ENCODE peak calls at places on chromosomes 1 and 21, in eight cellular contexts. I is GM10248, C is neural crest cell, Y is heart left ventricle, X is AG09309, W is cardiac fibroblast, E is ovary, A is GM23338. M is an unnamed sample.
A peak's percentile ranks its signal among the peaks of the same experiment; 100 is the strongest.

GRCh38 chr1:33454646-33455282 is 17.7 kb upstream of the ZSCAN20 start:
- DNase-seq in E (no peak), Y (no peak), W (no peak), A (no peak), I (no peak), C (no peak), X (no peak), M (peak; percentile 68)

GRCh38 chr21:31557956-31558838 is 101.3 kb upstream of the SOD1 start:
- DNase-seq in X (no peak), I (no peak), A (peak; percentile 57), C (peak; percentile 55), Y (no peak), E (no peak), W (peak; percentile 12), M (peak; percentile 28)

GRCh38 chr1:165635823-165636222 is 4.8 kb downstream of the MGST3 start:
- DNase-seq in A (no peak), W (no peak), Y (no peak), I (no peak), C (no peak), X (no peak), E (no peak), M (no peak)

GRCh38 chr1:245512181-245512888 is 357.6 kb downstream of the KIF26B start:
- DNase-seq in I (no peak), X (no peak), E (no peak), Y (no peak), C (no peak), A (no peak), W (peak; percentile 27), M (no peak)

GRCh38 chr1:234842726-234843641 is 233.0 kb upstream of the IRF2BP2 start:
- DNase-seq in Y (peak; percentile 86), C (no peak), X (no peak), W (peak; percentile 42), E (no peak), A (no peak), I (peak; percentile 74), M (no peak)

GRCh38 chr1:3850857-3851256 is 6.2 kb downstream of the CEP104 start:
- DNase-seq in X (no peak), I (no peak), W (no peak), Y (no peak), C (no peak), E (no peak), A (no peak), M (no peak)

GRCh38 chr1:227390525-227390924 is 72.2 kb upstream of the CDC42BPA start:
- DNase-seq in E (no peak), I (no peak), A (no peak), W (peak; percentile 20), C (no peak), X (no peak), Y (no peak), M (no peak)

GRCh38 chr1:81679972-81680371 is 120.8 kb upstream of the ADGRL2 start:
- DNase-seq in Y (peak; percentile 34), I (no peak), X (no peak), C (peak; percentile 8), W (peak; percentile 85), E (no peak), A (peak; percentile 4), M (no peak)

GRCh38 chr21:26966978-26967913 is at the start of gene ADAMTS5:
- DNase-seq in Y (peak; percentile 61), C (peak; percentile 37), W (peak; percentile 56), X (peak; percentile 43), A (peak; percentile 74), E (peak; percentile 75), I (peak; percentile 10), M (peak; percentile 66)

GRCh38 chr1:202592141-202592540 is 118.1 kb downstream of the SYT2 start:
- DNase-seq in E (no peak), I (no peak), W (no peak), Y (peak; percentile 28), A (no peak), C (no peak), X (no peak), M (no peak)

GRCh38 chr1:54609301-54609921 is 13.9 kb downstream of the FAM151A start:
- DNase-seq in E (no peak), A (no peak), C (no peak), Y (no peak), I (no peak), X (no peak), W (no peak), M (no peak)

GRCh38 chr1:24931481-24932221 is 1.6 kb upstream of the RUNX3 start:
- DNase-seq in A (peak; percentile 66), Y (no peak), X (no peak), E (no peak), W (no peak), I (no peak), C (no peak), M (no peak)

GRCh38 chr1:177138347-177138746 is 26.2 kb downstream of the ASTN1 start:
- DNase-seq in A (no peak), Y (no peak), X (no peak), C (no peak), E (no peak), I (no peak), W (no peak), M (no peak)

GRCh38 chr1:59116920-59117542 is 179.9 kb upstream of the FGGY start:
- DNase-seq in I (no peak), C (no peak), W (peak; percentile 48), E (no peak), A (peak; percentile 77), Y (no peak), X (no peak), M (peak; percentile 56)

GRCh38 chr1:224684920-224685547 is 68.9 kb downstream of the CNIH3 start:
- DNase-seq in W (no peak), I (no peak), Y (no peak), E (no peak), C (no peak), A (no peak), X (no peak), M (no peak)

GRCh38 chr1:65687435-65688214 is 105.1 kb upstream of the PDE4B start:
- DNase-seq in C (peak; percentile 95), X (no peak), W (peak; percentile 78), I (peak; percentile 63), Y (peak; percentile 87), A (peak; percentile 80), E (peak; percentile 89), M (peak; percentile 59)

GRCh38 chr1:232528472-232529089 is 101.4 kb downstream of the SIPA1L2 start:
- DNase-seq in I (no peak), E (no peak), X (no peak), W (no peak), C (no peak), A (no peak), Y (no peak), M (no peak)

GRCh38 chr1:230210326-230210978 is 143.4 kb downstream of the GALNT2 start:
- DNase-seq in Y (no peak), E (no peak), I (no peak), A (no peak), C (no peak), W (peak; percentile 29), X (no peak), M (peak; percentile 30)

GRCh38 chr1:154479764-154480421 is 22.1 kb upstream of the TDRD10 start:
- DNase-seq in E (peak; percentile 53), A (peak; percentile 81), C (peak; percentile 81), I (peak; percentile 74), Y (peak; percentile 53), X (peak; percentile 40), W (peak; percentile 92), M (peak; percentile 87)

GRCh38 chr1:230186003-230186863 is 119.2 kb downstream of the GALNT2 start:
- DNase-seq in Y (no peak), X (no peak), W (peak; percentile 76), C (no peak), E (no peak), I (no peak), A (peak; percentile 75), M (peak; percentile 88)

GRCh38 chr21:15687208-15687607 is 42.6 kb upstream of the USP25 start:
- DNase-seq in X (no peak), E (no peak), C (no peak), W (no peak), A (no peak), Y (no peak), I (no peak), M (no peak)

GRCh38 chr1:58442114-58442513 is 104.4 kb downstream of the OMA1 start:
- DNase-seq in Y (no peak), E (no peak), W (no peak), X (no peak), A (no peak), I (no peak), C (no peak), M (peak; percentile 43)

GRCh38 chr1:161884475-161884874 is 118.4 kb downstream of the ATF6 start:
- DNase-seq in C (no peak), A (no peak), I (no peak), W (peak; percentile 28), E (no peak), Y (no peak), X (no peak), M (no peak)

GRCh38 chr1:66526991-66527390 is 7.0 kb upstream of the SGIP1 start:
- DNase-seq in A (no peak), E (no peak), Y (no peak), X (no peak), W (no peak), I (no peak), C (no peak), M (no peak)

GRCh38 chr1:204335533-204335932 is 24.2 kb downstream of the PLEKHA6 start:
- DNase-seq in W (no peak), C (no peak), I (no peak), E (no peak), X (no peak), A (no peak), Y (no peak), M (no peak)

GRCh38 chr1:17233675-17234074 is 15.2 kb upstream of the PADI3 start:
- DNase-seq in W (peak; percentile 81), X (peak; percentile 92), C (no peak), Y (peak; percentile 78), I (no peak), E (no peak), A (no peak), M (peak; percentile 96)

GRCh38 chr1:243495032-243495431 is 239.2 kb downstream of the SDCCAG8 start:
- DNase-seq in X (no peak), Y (no peak), W (no peak), A (no peak), E (no peak), I (no peak), C (no peak), M (no peak)

GRCh38 chr1:89149976-89150375 is 24.1 kb upstream of the GBP2 start:
- DNase-seq in C (no peak), I (no peak), W (no peak), Y (no peak), E (no peak), A (no peak), X (no peak), M (no peak)
- TF ChIP-seq CTCF in C (no peak), I (no peak), W (no peak), Y (no peak), E (no peak), A (no peak), X (no peak), M (no peak)

GRCh38 chr1:95309031-95309459 is 75.0 kb downstream of the RWDD3 start:
- DNase-seq in W (peak; percentile 48), E (no peak), A (peak; percentile 86), Y (no peak), X (no peak), I (no peak), C (peak; percentile 32), M (peak; percentile 38)
- TF ChIP-seq CTCF in W (peak; percentile 59), E (no peak), A (peak; percentile 93), Y (peak; percentile 32), X (peak; percentile 47), I (peak; percentile 18), C (peak; percentile 71), M (peak; percentile 62)

GRCh38 chr1:116270316-116271057 is 102.6 kb upstream of the ATP1A1 start:
- DNase-seq in W (no peak), I (no peak), A (peak; percentile 25), C (no peak), Y (no peak), X (no peak), E (no peak), M (no peak)
- TF ChIP-seq CTCF in W (no peak), I (no peak), A (peak; percentile 25), C (no peak), Y (no peak), X (no peak), E (no peak), M (no peak)

GRCh38 chr1:9588551-9589143 is at the start of gene TMEM201:
- DNase-seq in C (peak; percentile 93), Y (peak; percentile 97), X (peak; percentile 33), A (peak; percentile 93), E (peak; percentile 96), I (peak; percentile 97), W (peak; percentile 94), M (peak; percentile 88)
- TF ChIP-seq CTCF in C (peak; percentile 92), Y (peak; percentile 87), X (peak; percentile 38), A (peak; percentile 48), E (peak; percentile 83), I (peak; percentile 82), W (peak; percentile 29), M (peak; percentile 54)